ENCODE peak calls at places on chromosomes 2 and 18, in four cellular contexts. H is GM12878, Q is HepG2, L is K562. J is an unnamed sample.

GRCh38 chr18:78640596-78640995 is 339.0 kb upstream of the SALL3 start:
- DNase-seq in Q (no peak), H (no peak), L (no peak), J (no peak)

GRCh38 chr18:7789853-7790552 is 222.9 kb downstream of the PTPRM start:
- DNase-seq in H (no peak), Q (peak), L (no peak), J (peak)

GRCh38 chr2:72141032-72141645 is 6.5 kb downstream of the CYP26B1 start:
- DNase-seq in H (no peak), Q (no peak), L (no peak), J (no peak)

GRCh38 chr2:16386431-16386830 is 279.2 kb downstream of the CYRIA start:
- DNase-seq in Q (no peak), L (no peak), H (no peak), J (no peak)

GRCh38 chr18:65725421-65726050 is 25.3 kb upstream of the CDH7 start:
- DNase-seq in H (no peak), L (no peak), Q (peak), J (peak)

GRCh38 chr2:120586507-120587283 is 149.0 kb upstream of the GLI2 start:
- DNase-seq in L (no peak), H (no peak), Q (no peak), J (no peak)

GRCh38 chr2:46471-47345 is at the start of gene FAM110C:
- DNase-seq in H (no peak), Q (peak), L (no peak), J (no peak)

GRCh38 chr2:207487650-207488315 is 42.0 kb upstream of the CREB1 start:
- DNase-seq in Q (no peak), L (no peak), H (no peak), J (peak)

GRCh38 chr2:162018530-162018929 is 55.5 kb downstream of the DPP4 start:
- DNase-seq in Q (no peak), H (no peak), L (no peak), J (no peak)

GRCh38 chr2:76478636-76479035 is 767.9 kb upstream of the GCFC2 start:
- DNase-seq in H (no peak), Q (no peak), L (no peak), J (no peak)

GRCh38 chr18:57781128-57781463 is 22.0 kb downstream of the ATP8B1 start:
- DNase-seq in L (no peak), Q (no peak), H (no peak), J (no peak)

GRCh38 chr18:57787068-57787682 is 15.9 kb downstream of the ATP8B1 start:
- DNase-seq in Q (no peak), L (no peak), H (no peak), J (no peak)

GRCh38 chr18:57784816-57785144 is 18.3 kb downstream of the ATP8B1 start:
- DNase-seq in L (no peak), H (no peak), Q (no peak), J (no peak)

GRCh38 chr18:57786038-57786437 is 17.1 kb downstream of the ATP8B1 start:
- DNase-seq in L (no peak), Q (no peak), H (no peak), J (no peak)

DNA sequence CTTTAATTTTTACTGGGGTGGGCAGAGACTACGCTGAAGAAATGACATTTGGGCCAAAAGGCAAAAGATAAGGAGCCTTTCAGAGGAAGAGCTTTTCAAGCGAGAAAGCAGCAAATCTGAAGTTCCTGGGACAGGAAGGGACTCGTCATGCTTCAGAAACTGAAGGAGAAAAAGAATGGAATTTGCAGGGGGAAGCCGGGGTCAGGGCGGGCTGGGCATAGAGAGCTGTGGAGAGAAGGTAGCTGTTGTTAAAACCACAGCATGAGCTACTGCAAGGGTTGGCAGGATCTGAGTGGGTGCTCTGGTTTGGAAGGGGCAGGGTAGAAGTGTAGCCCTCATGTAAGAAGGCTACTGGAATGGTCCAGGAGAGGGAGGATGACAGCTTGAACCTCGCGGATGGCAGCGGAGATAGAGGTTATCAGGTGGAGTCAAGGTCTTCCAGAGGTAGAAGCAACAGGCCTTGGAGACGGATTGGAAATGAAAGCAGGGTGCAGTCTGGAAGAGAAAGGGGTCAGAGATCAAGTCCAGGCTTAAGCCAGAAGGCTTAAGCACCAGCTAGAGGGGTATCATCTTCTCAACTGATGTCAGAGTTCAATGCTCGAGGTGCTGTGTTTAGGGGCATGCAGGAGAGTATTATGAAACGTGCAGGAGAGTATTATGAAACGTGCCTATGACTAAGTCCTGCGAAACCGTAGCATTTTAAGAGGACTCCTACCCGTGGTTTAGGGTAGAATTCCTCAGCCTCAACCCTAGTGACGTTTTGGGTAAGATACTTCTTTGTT is 18.9 kb downstream of the ATP8B1 start:
- DNase-seq in H (no peak), L (peak), Q (peak), J (no peak)
- TF ChIP-seq JUNB in H (no peak), L (no peak), Q (no peak), J (no peak)

GRCh38 chr2:85131116-85131515 is 2.1 kb upstream of the TCF7L1 start:
- DNase-seq in Q (peak), L (no peak), H (no peak), J (no peak)
- TF ChIP-seq CEBPB in Q (no peak), L (no peak), H (no peak), J (no peak)

DNA sequence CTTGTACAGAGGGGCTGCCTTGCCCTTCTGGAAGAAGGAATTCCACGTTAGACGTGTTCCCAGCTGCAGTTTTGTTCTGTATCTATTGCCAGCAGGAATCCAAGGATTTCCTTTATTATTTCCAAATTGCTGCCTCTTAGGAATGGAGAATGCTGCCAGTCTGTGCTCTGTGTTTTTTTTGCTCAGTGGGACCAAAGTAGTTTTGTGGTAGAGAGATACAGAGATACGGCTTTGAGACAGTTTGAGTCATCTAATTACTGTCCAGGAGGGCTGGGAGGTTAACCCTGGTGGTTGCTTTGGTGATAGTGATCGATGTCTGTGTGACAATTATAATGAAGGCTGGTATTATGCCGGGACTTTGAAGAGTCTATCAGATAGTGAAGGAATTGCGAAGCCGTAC is 26.3 kb downstream of the ASAP2 start:
- DNase-seq in H (no peak), L (peak), Q (peak), J (no peak)
- TF ChIP-seq REST in H (no peak), L (no peak), Q (no peak), J (no peak)

GRCh38 chr2:200757414-200757813 is 54.3 kb upstream of the BZW1 start:
- DNase-seq in H (no peak), Q (no peak), L (no peak), J (no peak)
- TF ChIP-seq JUNB in H (no peak), Q (no peak), L (no peak), J (no peak)

DNA sequence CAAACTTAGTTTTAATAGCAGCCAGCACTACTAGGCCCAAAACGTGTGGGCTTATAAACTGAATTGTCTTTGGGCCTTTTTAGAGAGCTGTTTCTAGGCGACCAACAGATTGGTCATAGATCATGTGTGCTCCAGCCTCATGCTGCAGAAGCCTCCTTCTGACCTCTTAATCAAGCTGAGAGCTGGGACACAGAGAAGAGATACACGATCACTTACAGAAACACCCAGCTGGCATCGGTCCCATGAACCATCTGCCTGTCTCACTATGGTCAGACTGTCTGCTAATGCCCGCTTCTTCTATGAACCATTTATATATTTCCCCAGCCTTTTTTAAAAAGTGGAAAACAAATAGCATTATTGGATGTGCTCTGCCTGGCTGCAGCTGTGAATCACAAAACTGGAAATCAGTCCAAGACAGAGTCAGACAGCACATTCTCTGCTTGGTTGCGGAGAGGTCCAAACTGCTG is 165.5 kb upstream of the SLC14A2 start:
- DNase-seq in H (no peak), L (no peak), Q (no peak), J (no peak)
- TF ChIP-seq CEBPB in H (no peak), L (no peak), Q (no peak), J (no peak)

J was measured in A549.